ENCODE peak calls at places on chromosomes 13 and 19, in seven cellular contexts. S is colonic mucosa; F is activated CD4-positive, alpha-beta T cell treated with anti-CD3 and anti-CD28 coated beads, Interleukin-2, amount 10 ng/mL, durations not matched to agents 7 days and 5 days; H is iPS DF 6.9; G is HCT116; Z is CD4-positive, alpha-beta memory T cell; A is stimulated activated CD8-positive, alpha-beta memory T cell treated with anti-CD3 and anti-CD28 coated beads, Interleukin-4, amount 100 ng/mL, for 1 hour. U is an unnamed sample.

GRCh38 chr19:24033962-24034342 is 53.0 kb upstream of the ZNF254 start:
- DNase-seq in S (peak), F (peak), H (no peak), G (no peak), Z (no peak), A (no peak), U (peak)

GRCh38 chr13:80359459-80360297 is 18.8 kb upstream of the SPRY2 start:
- DNase-seq in S (no peak), F (no peak), H (no peak), G (no peak), Z (no peak), A (no peak), U (no peak)

GRCh38 chr13:113951246-113951999 is 22.5 kb downstream of the C13orf46 start:
- DNase-seq in S (peak), F (peak), H (peak), G (peak), Z (no peak), A (no peak), U (peak)

GRCh38 chr13:31923134-31923763 is 108.3 kb upstream of the FRY start:
- DNase-seq in S (no peak), F (no peak), H (no peak), G (no peak), Z (no peak), A (no peak), U (no peak)

GRCh38 chr19:18769989-18770528 is 21.0 kb downstream of the COMP start:
- DNase-seq in S (no peak), F (no peak), H (no peak), G (no peak), Z (peak), A (no peak), U (no peak)

GRCh38 chr19:15181394-15181793 is 19.4 kb downstream of the NOTCH3 start:
- DNase-seq in S (peak), F (no peak), H (no peak), G (no peak), Z (no peak), A (no peak), U (no peak)

GRCh38 chr13:111143875-111144540 is 28.9 kb downstream of the ARHGEF7 start:
- DNase-seq in S (no peak), F (no peak), H (no peak), G (no peak), Z (no peak), A (no peak), U (no peak)

GRCh38 chr19:10517361-10517759 is at the start of gene S1PR5:
- DNase-seq in S (no peak), F (no peak), H (no peak), G (no peak), Z (no peak), A (no peak), U (no peak)

GRCh38 chr13:27619711-27620376 is 485 bp downstream of the LNX2 start:
- DNase-seq in S (peak), F (peak), H (no peak), G (no peak), Z (peak), A (no peak), U (peak)

GRCh38 chr19:37572203-37572602 is 22.4 kb downstream of the ZNF571 start:
- DNase-seq in S (no peak), F (no peak), H (no peak), G (no peak), Z (no peak), A (no peak), U (no peak)

GRCh38 chr13:39866722-39867121 is 211.3 kb downstream of the COG6 start:
- DNase-seq in S (no peak), F (no peak), H (no peak), G (no peak), Z (no peak), A (no peak), U (no peak)

GRCh38 chr13:27919934-27920676 is at the start of gene PDX1:
- DNase-seq in S (peak), F (no peak), H (no peak), G (no peak), Z (no peak), A (no peak), U (peak)

GRCh38 chr19:51295382-51296126 is 15.9 kb upstream of the IGLON5 start:
- DNase-seq in S (no peak), F (no peak), H (no peak), G (no peak), Z (no peak), A (no peak), U (no peak)

GRCh38 chr19:49342291-49342721 is 7.1 kb downstream of the CD37 start:
- DNase-seq in S (no peak), F (no peak), H (no peak), G (no peak), Z (no peak), A (no peak), U (no peak)

GRCh38 chr19:53873451-53874383 is 6.0 kb downstream of the MYADM start:
- DNase-seq in S (no peak), F (no peak), H (no peak), G (no peak), Z (peak), A (no peak), U (no peak)

GRCh38 chr13:101150998-101151397 is 265.3 kb downstream of the NALCN start:
- DNase-seq in S (no peak), F (no peak), H (no peak), G (no peak), Z (no peak), A (no peak), U (no peak)

GRCh38 chr19:38714354-38714778 is 29.9 kb downstream of the CAPN12 start:
- DNase-seq in S (no peak), F (no peak), H (no peak), G (no peak), Z (no peak), A (no peak), U (no peak)

GRCh38 chr19:19595171-19595701 is 23.3 kb downstream of the PBX4 start:
- DNase-seq in S (no peak), F (no peak), H (no peak), G (no peak), Z (peak), A (no peak), U (no peak)

GRCh38 chr13:42215578-42216421 is 56.2 kb upstream of the AKAP11 start:
- DNase-seq in S (peak), F (peak), H (peak), G (peak), Z (no peak), A (no peak), U (peak)

GRCh38 chr13:97261254-97262015 is 39.3 kb downstream of the MBNL2 start:
- DNase-seq in S (no peak), F (no peak), H (no peak), G (no peak), Z (peak), A (no peak), U (no peak)

GRCh38 chr13:29483211-29483610 is 112.3 kb downstream of the SLC7A1 start:
- DNase-seq in S (no peak), F (no peak), H (no peak), G (no peak), Z (no peak), A (no peak), U (no peak)

GRCh38 chr13:46386996-46387851 is at the start of gene RUBCNL:
- DNase-seq in S (peak), F (peak), H (no peak), G (peak), Z (no peak), A (no peak), U (peak)

GRCh38 chr19:48391100-48392005 is at the start of gene KDELR1:
- DNase-seq in S (peak), F (peak), H (no peak), G (no peak), Z (peak), A (peak), U (peak)

GRCh38 chr13:112812306-112813034 is 122.6 kb downstream of the ATP11A start:
- DNase-seq in S (no peak), F (no peak), H (no peak), G (no peak), Z (no peak), A (no peak), U (no peak)

U was measured in naive thymus-derived CD4-positive, alpha-beta T cell.